ENCODE peak calls at places on chromosome 16, in five cellular contexts. Y is GM23248; M is T-cell; Q is anterior cingulate cortex; V is stimulated activated naive B cell treated with anti-CD40 and anti-IgM and Interleukin-4, amounts not matched to agents 10 μg/mL and 1 μg/mL and 100 μg/mL, for 72 hours. G is an unnamed sample.

GRCh38 chr16:56193951-56194726 is 2.9 kb downstream of the GNAO1 start:
- DNase-seq in Y (peak), M (peak), Q (peak), V (no peak), G (peak)

GRCh38 chr16:87369796-87370719 is 13.5 kb downstream of the FBXO31 start:
- DNase-seq in Y (no peak), M (no peak), Q (no peak), V (no peak), G (no peak)

GRCh38 chr16:57507414-57508083 is 21.3 kb upstream of the DOK4 start:
- DNase-seq in Y (no peak), M (no peak), Q (no peak), V (no peak), G (no peak)

GRCh38 chr16:4664538-4665418 is 28.6 kb upstream of the NUDT16L1 start:
- DNase-seq in Y (no peak), M (peak), Q (no peak), V (peak), G (no peak)

GRCh38 chr16:89956511-89957213 is 8.1 kb downstream of the DEF8 start:
- DNase-seq in Y (no peak), M (no peak), Q (no peak), V (no peak), G (no peak)

GRCh38 chr16:53609536-53609935 is 94.1 kb downstream of the RPGRIP1L start:
- DNase-seq in Y (no peak), M (no peak), Q (no peak), V (no peak), G (no peak)

GRCh38 chr16:57802635-57803412 is 533 bp upstream of the KIFC3 start:
- DNase-seq in Y (no peak), M (no peak), Q (peak), V (no peak), G (peak)

GRCh38 chr16:68335175-68335574 is 24.4 kb downstream of the PRMT7 start:
- DNase-seq in Y (peak), M (no peak), Q (no peak), V (no peak), G (no peak)

GRCh38 chr16:53968896-53969295 is 264.9 kb downstream of the FTO start:
- DNase-seq in Y (peak), M (no peak), Q (no peak), V (no peak), G (no peak)

GRCh38 chr16:54210437-54211081 is 76.0 kb downstream of the IRX3 start:
- DNase-seq in Y (no peak), M (no peak), Q (no peak), V (no peak), G (no peak)

GRCh38 chr16:88705076-88705684 is 1.0 kb downstream of the RNF166 start:
- DNase-seq in Y (peak), M (peak), Q (no peak), V (no peak), G (no peak)

GRCh38 chr16:871562-872330 is 71.2 kb upstream of the GNG13 start:
- DNase-seq in Y (no peak), M (no peak), Q (no peak), V (no peak), G (no peak)

GRCh38 chr16:48356633-48357376 is 28.4 kb downstream of the SIAH1 start:
- DNase-seq in Y (no peak), M (no peak), Q (no peak), V (no peak), G (no peak)

GRCh38 chr16:17476414-17477259 is 5.9 kb upstream of the XYLT1 start:
- DNase-seq in Y (peak), M (peak), Q (peak), V (no peak), G (peak)

GRCh38 chr16:57600048-57600835 is 28.2 kb upstream of the ADGRG1 start:
- DNase-seq in Y (peak), M (no peak), Q (no peak), V (no peak), G (peak)

GRCh38 chr16:11632455-11632921 is 35.8 kb upstream of the SNN start:
- DNase-seq in Y (peak), M (no peak), Q (peak), V (no peak), G (peak)

GRCh38 chr16:50354629-50355456 is 13.9 kb downstream of the BRD7 start:
- DNase-seq in Y (peak), M (no peak), Q (no peak), V (no peak), G (no peak)

G was measured in head of caudate nucleus.